ENCODE peak calls at places on chromosomes 6 and 20, in eight cellular contexts. J, C, B, H, A, P, W and R are unnamed samples.

GRCh38 chr20:2386516-2387179 is 5.9 kb downstream of the TGM6 start:
- DNase-seq in A (no peak), C (no peak), P (no peak), B (no peak), W (no peak), J (no peak), H (no peak), R (no peak)

GRCh38 chr6:10621227-10621626 is 73.2 kb downstream of the C6orf52 start:
- DNase-seq in W (no peak), A (no peak), B (no peak), P (no peak), H (no peak), C (no peak), J (no peak), R (no peak)

GRCh38 chr6:134398453-134398852 is 80.5 kb upstream of the SGK1 start:
- DNase-seq in W (no peak), A (no peak), P (peak; percentile 53), J (no peak), C (no peak), B (no peak), H (no peak), R (no peak)

GRCh38 chr6:160161647-160161986 is 40.0 kb downstream of the SLC22A1 start:
- DNase-seq in P (no peak), W (no peak), C (no peak), A (no peak), J (no peak), B (no peak), H (no peak), R (no peak)

GRCh38 chr6:75853796-75854195 is 104.8 kb downstream of the MYO6 start:
- DNase-seq in C (no peak), B (no peak), A (no peak), W (no peak), H (no peak), J (no peak), P (no peak), R (no peak)

GRCh38 chr6:37192669-37193068 is 22.7 kb downstream of the PIM1 start:
- DNase-seq in A (no peak), H (no peak), B (no peak), C (no peak), P (no peak), J (no peak), W (peak; percentile 14), R (no peak)

GRCh38 chr6:18211338-18211737 is 53.0 kb downstream of the DEK start:
- DNase-seq in C (no peak), B (no peak), P (peak; percentile 91), W (no peak), A (no peak), H (no peak), J (no peak), R (no peak)

GRCh38 chr6:167341038-167341613 is 16.2 kb downstream of the TTLL2 start:
- DNase-seq in H (no peak), B (no peak), A (no peak), W (no peak), J (no peak), P (no peak), C (no peak), R (no peak)

GRCh38 chr20:2693286-2693995 is 861 bp downstream of the EBF4 start:
- DNase-seq in J (no peak), P (no peak), A (peak; percentile 44), H (peak; percentile 77), W (peak; percentile 77), B (peak; percentile 76), C (peak; percentile 38), R (no peak)

GRCh38 chr6:147834377-147834776 is 325.9 kb downstream of the SAMD5 start:
- DNase-seq in C (no peak), B (no peak), H (no peak), P (no peak), J (no peak), A (no peak), W (no peak), R (no peak)

GRCh38 chr6:55913213-55914195 is 38.1 kb upstream of the BMP5 start:
- DNase-seq in P (no peak), B (no peak), J (peak; percentile 1), C (no peak), H (no peak), A (no peak), W (no peak), R (no peak)

GRCh38 chr6:119040636-119041035 is 37.8 kb downstream of the FAM184A start:
- DNase-seq in P (no peak), C (no peak), B (no peak), W (no peak), A (no peak), H (no peak), J (no peak), R (no peak)

GRCh38 chr20:45999908-46000570 is 8.7 kb upstream of the MMP9 start:
- DNase-seq in A (no peak), P (no peak), B (no peak), W (peak; percentile 58), J (no peak), C (no peak), H (no peak), R (no peak)

GRCh38 chr20:62159835-62160234 is 16.3 kb downstream of the SS18L1 start:
- DNase-seq in W (no peak), P (peak; percentile 50), A (no peak), J (no peak), H (no peak), C (no peak), B (no peak), R (no peak)

GRCh38 chr6:168527451-168528210 is 86.6 kb downstream of the SMOC2 start:
- DNase-seq in C (no peak), J (no peak), H (no peak), W (no peak), B (no peak), A (no peak), P (no peak), R (no peak)

GRCh38 chr20:38728911-38729642 is 4.8 kb downstream of the SLC32A1 start:
- DNase-seq in B (no peak), W (no peak), P (no peak), J (no peak), A (no peak), H (no peak), C (no peak), R (peak; percentile 59)

GRCh38 chr6:97401533-97401932 is 118.5 kb upstream of the MMS22L start:
- DNase-seq in P (no peak), A (no peak), W (no peak), B (no peak), C (no peak), J (no peak), H (no peak), R (no peak)

GRCh38 chr6:123316733-123317323 is 319.9 kb downstream of the TRDN start:
- DNase-seq in H (no peak), P (no peak), J (no peak), W (no peak), B (no peak), A (no peak), C (no peak), R (no peak)

GRCh38 chr20:41482647-41483552 is 116.3 kb upstream of the EMILIN3 start:
- DNase-seq in W (no peak), J (no peak), A (no peak), P (no peak), B (no peak), C (no peak), H (no peak), R (no peak)

GRCh38 chr20:41480054-41480770 is 113.6 kb upstream of the EMILIN3 start:
- DNase-seq in W (no peak), H (no peak), B (no peak), P (no peak), A (no peak), C (no peak), J (no peak), R (no peak)

GRCh38 chr20:41479113-41479512 is 112.5 kb upstream of the EMILIN3 start:
- DNase-seq in A (no peak), J (no peak), H (no peak), P (no peak), W (no peak), C (no peak), B (no peak), R (no peak)

DNA sequence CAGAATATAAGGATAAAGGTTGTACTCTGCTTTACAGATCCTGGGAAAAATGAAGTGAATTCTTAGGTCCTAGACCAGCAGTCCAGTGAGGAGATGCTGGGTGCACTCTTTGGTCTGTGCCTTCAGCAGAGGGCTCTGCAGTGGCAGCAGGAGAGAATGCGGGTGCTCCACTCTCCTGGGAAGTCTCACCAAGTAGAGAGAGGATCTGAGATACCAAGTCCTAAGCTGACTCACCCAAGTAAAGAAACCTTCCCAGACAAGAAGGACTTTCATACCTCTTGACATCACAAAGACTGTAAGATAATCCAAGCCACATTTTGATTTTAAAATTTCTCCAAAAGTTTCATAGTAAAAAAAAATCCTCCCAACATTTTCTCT is 116.9 kb upstream of the EMILIN3 start:
- DNase-seq in J (no peak), H (no peak), W (no peak), C (no peak), P (no peak), A (no peak), B (no peak), R (no peak)
- TF ChIP-seq EP300 in J (no peak), H (no peak), W (no peak), C (no peak), P (no peak), A (no peak), B (no peak), R (no peak)

GRCh38 chr20:5002077-5002413 is 735 bp upstream of the SLC23A2 start:
- DNase-seq in C (no peak), H (peak; percentile 44), A (no peak), P (no peak), W (no peak), J (no peak), B (no peak), R (no peak)

GRCh38 chr20:4998160-4998651 is 3.1 kb downstream of the SLC23A2 start:
- DNase-seq in J (no peak), C (no peak), B (no peak), A (peak; percentile 55), H (no peak), P (peak; percentile 20), W (no peak), R (no peak)

GRCh38 chr20:5001174-5002076 is at the start of gene SLC23A2:
- DNase-seq in J (no peak), C (peak; percentile 61), P (no peak), B (no peak), A (peak; percentile 66), H (peak; percentile 67), W (peak; percentile 65), R (peak; percentile 92)

GRCh38 chr20:5000263-5001173 is 792 bp downstream of the SLC23A2 start:
- DNase-seq in A (no peak), P (no peak), W (peak; percentile 81), B (peak; percentile 82), H (peak; percentile 51), C (peak; percentile 26), J (no peak), R (peak; percentile 65)

GRCh38 chr20:4999788-5000187 is 1.5 kb downstream of the SLC23A2 start:
- DNase-seq in H (no peak), C (no peak), B (no peak), P (no peak), A (no peak), J (no peak), W (no peak), R (no peak)
- H3K4me3 ChIP-seq in H (peak overlapping the region; percentile 90), C (peak overlapping the region; percentile 94), B (peak overlapping the region; percentile 89), P (peak overlapping the region; percentile 94), A (peak overlapping the region; percentile 65), J (no peak overlapping the region), W (no peak overlapping the region), R (peak overlapping the region; percentile 89)

GRCh38 chr6:29926795-29927427 is 15.4 kb upstream of the HLA-A start:
- DNase-seq in C (peak; percentile 84), W (peak; percentile 81), J (no peak), H (peak; percentile 84), A (peak; percentile 9), B (peak; percentile 86), P (no peak), R (no peak)
- TF ChIP-seq POLR2A in C (no peak), W (peak; percentile 9), J (no peak), H (peak; percentile 49), A (no peak), B (no peak), P (peak; percentile 69), R (no peak)

GRCh38 chr6:42781811-42782688 is at the start of gene BICRAL:
- DNase-seq in W (peak; percentile 74), J (no peak), C (peak; percentile 59), B (no peak), H (peak; percentile 83), P (no peak), A (peak; percentile 57), R (peak; percentile 92)
- TF ChIP-seq EP300 in W (no peak), J (no peak), C (no peak), B (no peak), H (no peak), P (no peak), A (no peak), R (no peak)